ENCODE peak calls at places on chromosomes 1 and 21, in eight cellular contexts. X is breast epithelium, K is SK-N-MC, T is right lobe of liver, I is SJSA1, Z is Panc1, W is tibial artery, O is AG04450. L is an unnamed sample.

GRCh38 chr1:37650721-37651120 is 16.0 kb upstream of the RSPO1 start:
- DNase-seq in X (no peak), K (no peak), T (no peak), I (no peak), Z (no peak), W (no peak), O (no peak), L (no peak)

GRCh38 chr1:247268390-247269045 is 12.6 kb downstream of the VN1R5 start:
- DNase-seq in X (no peak), K (no peak), T (peak), I (no peak), Z (no peak), W (no peak), O (no peak), L (peak)

GRCh38 chr1:17744666-17745563 is 10.2 kb upstream of the ACTL8 start:
- DNase-seq in X (no peak), K (no peak), T (no peak), I (no peak), Z (no peak), W (no peak), O (no peak), L (no peak)

GRCh38 chr1:2632051-2632430 is 775 bp downstream of the MMEL1 start:
- DNase-seq in X (no peak), K (no peak), T (no peak), I (no peak), Z (no peak), W (no peak), O (no peak), L (no peak)

GRCh38 chr21:36744190-36744559 is 45.3 kb downstream of the SIM2 start:
- DNase-seq in X (no peak), K (no peak), T (no peak), I (no peak), Z (no peak), W (no peak), O (no peak), L (no peak)

GRCh38 chr1:9438431-9439073 is 100.7 kb upstream of the SLC25A33 start:
- DNase-seq in X (peak), K (no peak), T (peak), I (peak), Z (peak), W (peak), O (peak), L (no peak)

GRCh38 chr1:223331301-223331700 is 32.7 kb downstream of the SUSD4 start:
- DNase-seq in X (no peak), K (no peak), T (no peak), I (peak), Z (no peak), W (no peak), O (no peak), L (peak)

GRCh38 chr1:60171793-60172192 is 98.2 kb upstream of the C1orf87 start:
- DNase-seq in X (no peak), K (no peak), T (no peak), I (peak), Z (no peak), W (no peak), O (peak), L (no peak)

GRCh38 chr1:100400332-100400933 is 48.1 kb downstream of the CDC14A start:
- DNase-seq in X (no peak), K (peak), T (peak), I (no peak), Z (no peak), W (peak), O (no peak), L (peak)

GRCh38 chr21:42559326-42559725 is 45.7 kb downstream of the SLC37A1 start:
- DNase-seq in X (peak), K (no peak), T (no peak), I (no peak), Z (no peak), W (peak), O (no peak), L (no peak)

GRCh38 chr1:19087017-19087736 is 122.9 kb downstream of the UBR4 start:
- DNase-seq in X (no peak), K (no peak), T (no peak), I (no peak), Z (no peak), W (no peak), O (no peak), L (no peak)

GRCh38 chr1:203182377-203182927 is 4.1 kb downstream of the CHI3L1 start:
- DNase-seq in X (peak), K (no peak), T (no peak), I (no peak), Z (no peak), W (no peak), O (no peak), L (no peak)

GRCh38 chr1:232904131-232904530 is 46.3 kb upstream of the NTPCR start:
- DNase-seq in X (no peak), K (no peak), T (no peak), I (no peak), Z (no peak), W (no peak), O (no peak), L (no peak)

GRCh38 chr1:57839488-57839887 is 415.6 kb upstream of the DAB1 start:
- DNase-seq in X (no peak), K (no peak), T (no peak), I (no peak), Z (no peak), W (no peak), O (no peak), L (no peak)

GRCh38 chr1:6918286-6918907 is 133.1 kb downstream of the CAMTA1 start:
- DNase-seq in X (no peak), K (no peak), T (no peak), I (no peak), Z (no peak), W (no peak), O (no peak), L (no peak)

GRCh38 chr1:39657402-39657801 is 14.5 kb downstream of the NT5C1A start:
- DNase-seq in X (no peak), K (no peak), T (no peak), I (peak), Z (no peak), W (no peak), O (no peak), L (no peak)

GRCh38 chr1:15345711-15346355 is 63.9 kb upstream of the EFHD2 start:
- DNase-seq in X (no peak), K (no peak), T (peak), I (no peak), Z (no peak), W (peak), O (no peak), L (no peak)

GRCh38 chr1:180236698-180237509 is 6.8 kb downstream of the LHX4 start:
- DNase-seq in X (no peak), K (no peak), T (no peak), I (no peak), Z (no peak), W (no peak), O (no peak), L (no peak)

GRCh38 chr1:229024528-229025119 is 246.3 kb upstream of the RAB4A start:
- DNase-seq in X (no peak), K (no peak), T (no peak), I (peak), Z (peak), W (peak), O (peak), L (no peak)

GRCh38 chr1:66637146-66637545 is 103.2 kb downstream of the SGIP1 start:
- DNase-seq in X (no peak), K (no peak), T (no peak), I (no peak), Z (no peak), W (no peak), O (no peak), L (no peak)

GRCh38 chr1:118481091-118481490 is 296.1 kb upstream of the SPAG17 start:
- DNase-seq in X (no peak), K (no peak), T (no peak), I (no peak), Z (no peak), W (no peak), O (no peak), L (no peak)

GRCh38 chr1:231827337-231828105 is 200.9 kb downstream of the DISC1 start:
- DNase-seq in X (no peak), K (no peak), T (no peak), I (peak), Z (peak), W (no peak), O (no peak), L (no peak)

GRCh38 chr1:30183006-30183405 is 540.4 kb downstream of the MATN1 start:
- DNase-seq in X (no peak), K (no peak), T (no peak), I (no peak), Z (no peak), W (no peak), O (no peak), L (no peak)

GRCh38 chr1:212283741-212284140 is 1.5 kb upstream of the PPP2R5A start:
- DNase-seq in X (no peak), K (no peak), T (no peak), I (no peak), Z (no peak), W (no peak), O (no peak), L (no peak)

GRCh38 chr1:19420606-19421005 is 64.7 kb downstream of the CAPZB start:
- DNase-seq in X (no peak), K (no peak), T (no peak), I (no peak), Z (no peak), W (no peak), O (no peak), L (no peak)

DNA sequence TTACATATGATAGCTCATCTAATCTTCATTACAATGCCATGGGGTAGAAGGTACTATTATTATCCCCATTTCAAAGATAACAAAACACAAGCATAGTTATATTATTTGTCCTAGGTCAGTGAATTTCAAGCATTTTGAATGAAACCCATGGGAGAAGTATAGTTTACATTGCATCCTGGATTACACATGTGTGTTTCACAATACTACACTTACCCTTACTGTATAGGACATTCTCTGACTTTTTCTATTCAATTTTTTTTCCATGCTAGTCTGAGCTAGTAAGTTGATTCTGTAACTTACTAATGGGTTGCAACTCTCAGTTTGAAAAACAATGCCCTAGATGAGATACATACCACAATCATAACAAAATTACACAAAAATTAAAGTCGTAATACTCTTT is 8.7 kb upstream of the GPX7 start:
- DNase-seq in X (no peak), K (no peak), T (no peak), I (no peak), Z (no peak), W (no peak), O (no peak), L (no peak)
- H3K4me3 ChIP-seq in X (no peak), K (no peak), T (no peak), I (no peak), Z (no peak), W (no peak), O (no peak), L (no peak)

GRCh38 chr21:16842716-16843115 is 670.1 kb upstream of the CXADR start:
- DNase-seq in X (no peak), K (no peak), T (no peak), I (peak), Z (no peak), W (no peak), O (no peak), L (no peak)
- H3K4me3 ChIP-seq in X (peak), K (peak), T (no peak), I (no peak), Z (no peak), W (no peak), O (no peak), L (no peak)

GRCh38 chr1:204383163-204383904 is 23.6 kb upstream of the PLEKHA6 start:
- DNase-seq in X (no peak), K (no peak), T (no peak), I (no peak), Z (no peak), W (no peak), O (no peak), L (no peak)

GRCh38 chr1:204377800-204378608 is 18.3 kb upstream of the PLEKHA6 start:
- DNase-seq in X (no peak), K (no peak), T (peak), I (no peak), Z (no peak), W (no peak), O (no peak), L (no peak)

GRCh38 chr1:204380293-204380831 is 20.6 kb upstream of the PLEKHA6 start:
- DNase-seq in X (peak), K (no peak), T (no peak), I (no peak), Z (no peak), W (no peak), O (no peak), L (no peak)

GRCh38 chr1:204384636-204385354 is 25.1 kb upstream of the PLEKHA6 start:
- DNase-seq in X (no peak), K (no peak), T (no peak), I (no peak), Z (no peak), W (peak), O (no peak), L (no peak)

GRCh38 chr1:204382714-204383083 is 23.0 kb upstream of the PLEKHA6 start:
- DNase-seq in X (no peak), K (no peak), T (no peak), I (no peak), Z (no peak), W (no peak), O (no peak), L (no peak)
- H3K4me3 ChIP-seq in X (peak), K (no peak), T (no peak), I (no peak), Z (peak), W (no peak), O (no peak), L (peak)

DNA sequence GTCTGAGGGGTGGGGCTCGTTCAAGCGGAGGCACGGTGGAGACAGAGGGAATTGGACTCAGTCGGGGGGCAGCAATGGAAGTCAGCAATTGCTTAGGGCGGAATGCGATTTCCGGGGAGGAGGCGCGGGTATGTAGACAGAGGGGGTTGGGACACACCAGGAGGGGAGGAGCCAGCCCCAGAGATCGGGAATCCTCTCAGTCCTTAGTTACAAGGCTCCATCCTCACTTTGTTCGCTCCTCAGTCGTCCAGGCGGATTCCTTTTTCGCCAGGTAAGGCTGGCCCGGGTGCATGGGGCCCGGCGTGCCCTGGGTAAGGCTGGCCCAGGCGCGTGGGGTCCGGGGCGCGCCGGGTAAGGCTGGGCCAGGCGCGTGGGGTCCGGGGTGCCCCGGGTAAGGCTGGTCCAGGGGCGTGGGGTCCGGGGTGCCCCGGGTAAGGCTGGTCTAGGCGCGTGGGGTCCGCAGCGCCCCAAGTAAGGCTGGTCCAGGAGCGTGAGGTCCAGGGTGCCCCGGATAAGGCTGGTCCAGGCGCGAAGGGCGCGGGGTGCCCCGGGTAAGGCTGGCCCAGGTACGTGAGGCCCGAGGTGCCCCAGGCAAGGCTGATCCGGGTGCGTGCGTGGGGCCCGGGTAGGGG is at the start of gene L1TD1:
- DNase-seq in X (no peak), K (peak), T (no peak), I (no peak), Z (no peak), W (no peak), O (no peak), L (no peak)
- H3K4me3 ChIP-seq in X (peak), K (peak), T (no peak), I (no peak), Z (no peak), W (no peak), O (no peak), L (no peak)

GRCh38 chr1:114235956-114236355 is 82.3 kb upstream of the SYT6 start:
- DNase-seq in X (no peak), K (no peak), T (no peak), I (no peak), Z (no peak), W (no peak), O (no peak), L (no peak)

GRCh38 chr1:114238066-114238465 is 84.4 kb upstream of the SYT6 start:
- DNase-seq in X (no peak), K (no peak), T (no peak), I (no peak), Z (no peak), W (no peak), O (no peak), L (no peak)

GRCh38 chr1:114235281-114235680 is 81.6 kb upstream of the SYT6 start:
- DNase-seq in X (no peak), K (no peak), T (no peak), I (no peak), Z (no peak), W (no peak), O (no peak), L (no peak)

GRCh38 chr1:114234408-114235119 is 80.9 kb upstream of the SYT6 start:
- DNase-seq in X (no peak), K (no peak), T (no peak), I (no peak), Z (no peak), W (peak), O (no peak), L (peak)

GRCh38 chr1:114236517-114236916 is 82.8 kb upstream of the SYT6 start:
- DNase-seq in X (no peak), K (no peak), T (no peak), I (no peak), Z (no peak), W (no peak), O (no peak), L (no peak)
- H3K4me3 ChIP-seq in X (no peak), K (no peak), T (no peak), I (no peak), Z (no peak), W (no peak), O (no peak), L (no peak)